ENCODE peak calls at places on chromosomes 6 and 20, in ten cellular contexts. G, N, O, S, Z, W, C, E, K and X are unnamed samples.

GRCh38 chr6:101230866-101231265 is 162.6 kb upstream of the GRIK2 start:
- DNase-seq in W (no peak), S (no peak), E (no peak), G (no peak), C (no peak), N (no peak), Z (no peak), K (no peak), O (no peak), X (no peak)

GRCh38 chr20:4151991-4152695 is 136.8 kb upstream of the RNF24 start:
- DNase-seq in O (no peak), K (peak; percentile 26), G (no peak), S (peak; percentile 37), N (no peak), C (no peak), E (no peak), Z (no peak), W (no peak), X (no peak)

GRCh38 chr20:47133809-47134456 is 222.6 kb downstream of the ZMYND8 start:
- DNase-seq in G (no peak), S (peak; percentile 91), O (no peak), Z (no peak), E (peak; percentile 48), K (peak; percentile 60), N (no peak), C (no peak), W (no peak), X (no peak)

GRCh38 chr20:5540091-5540490 is 210.1 kb upstream of the SHLD1 start:
- DNase-seq in Z (no peak), S (no peak), C (no peak), K (no peak), W (no peak), N (no peak), G (no peak), O (no peak), E (no peak), X (no peak)

GRCh38 chr6:1086446-1086845 is 225.5 kb upstream of the FOXQ1 start:
- DNase-seq in W (no peak), C (no peak), Z (no peak), K (no peak), N (no peak), E (no peak), S (no peak), O (no peak), G (no peak), X (no peak)

GRCh38 chr6:97401533-97401932 is 118.5 kb upstream of the MMS22L start:
- DNase-seq in N (no peak), K (no peak), O (no peak), C (no peak), G (no peak), Z (no peak), W (no peak), E (no peak), S (peak; percentile 50), X (no peak)

GRCh38 chr6:154513601-154514320 is 3.3 kb upstream of the CNKSR3 start:
- DNase-seq in Z (no peak), W (no peak), N (no peak), S (no peak), C (no peak), O (no peak), K (no peak), E (no peak), G (no peak), X (no peak)

GRCh38 chr6:110421749-110422443 is 6.5 kb upstream of the DDO start:
- DNase-seq in G (no peak), C (no peak), N (no peak), K (no peak), S (no peak), W (no peak), E (no peak), O (no peak), Z (no peak), X (no peak)

GRCh38 chr6:130466052-130466743 is 100.4 kb downstream of the TMEM200A start:
- DNase-seq in N (no peak), E (no peak), K (no peak), W (no peak), O (no peak), Z (no peak), G (no peak), S (no peak), C (no peak), X (no peak)

GRCh38 chr20:44409132-44409600 is 53.7 kb downstream of the HNF4A start:
- DNase-seq in S (peak; percentile 71), N (no peak), G (no peak), O (no peak), W (no peak), C (no peak), Z (no peak), E (no peak), K (no peak), X (no peak)

GRCh38 chr6:163284151-163284550 is 130.4 kb upstream of the QKI start:
- DNase-seq in E (no peak), W (no peak), G (no peak), C (no peak), O (no peak), S (peak; percentile 60), K (no peak), Z (no peak), N (no peak), X (no peak)

GRCh38 chr6:124688369-124688768 is 273.9 kb upstream of the RNF217 start:
- DNase-seq in O (no peak), C (no peak), G (no peak), N (no peak), E (no peak), W (no peak), Z (no peak), K (no peak), S (no peak), X (no peak)

GRCh38 chr20:39829255-39829654 is 859.8 kb downstream of the MAFB start:
- DNase-seq in K (no peak), O (no peak), C (no peak), E (peak; percentile 18), Z (no peak), W (peak; percentile 32), N (no peak), G (no peak), S (peak; percentile 48), X (no peak)
- TF ChIP-seq CTCF in K (no peak), O (peak; percentile 48), C (no peak), E (peak; percentile 42), Z (no peak), W (peak; percentile 21), N (peak; percentile 41), G (no peak), S (peak; percentile 65), X (no peak)

GRCh38 chr6:158242071-158242606 is 70.1 kb upstream of the TULP4 start:
- DNase-seq in Z (no peak), W (no peak), C (no peak), O (no peak), K (no peak), S (no peak), E (no peak), N (no peak), G (no peak), X (no peak)
- TF ChIP-seq CTCF in Z (no peak), W (no peak), C (no peak), O (no peak), K (no peak), S (no peak), E (no peak), N (no peak), G (no peak), X (no peak)

GRCh38 chr20:40690836-40691565 is 2.0 kb upstream of the MAFB start:
- DNase-seq in G (no peak), E (no peak), S (no peak), N (no peak), O (no peak), Z (no peak), W (no peak), C (no peak), K (no peak), X (no peak)

GRCh38 chr20:40691566-40692239 is 2.7 kb upstream of the MAFB start:
- DNase-seq in N (no peak), Z (no peak), C (no peak), G (no peak), E (no peak), O (no peak), K (no peak), S (no peak), W (no peak), X (no peak)

GRCh38 chr20:40689100-40689942 is at the start of gene MAFB:
- DNase-seq in E (peak; percentile 96), S (peak; percentile 98), N (no peak), W (peak; percentile 91), C (no peak), K (peak; percentile 78), G (peak; percentile 88), Z (peak; percentile 92), O (peak; percentile 80), X (peak; percentile 80)

GRCh38 chr20:40688129-40689099 is 622 bp downstream of the MAFB start:
- DNase-seq in C (no peak), G (no peak), O (no peak), Z (no peak), W (peak; percentile 39), S (no peak), N (no peak), K (peak; percentile 23), E (no peak), X (no peak)

DNA sequence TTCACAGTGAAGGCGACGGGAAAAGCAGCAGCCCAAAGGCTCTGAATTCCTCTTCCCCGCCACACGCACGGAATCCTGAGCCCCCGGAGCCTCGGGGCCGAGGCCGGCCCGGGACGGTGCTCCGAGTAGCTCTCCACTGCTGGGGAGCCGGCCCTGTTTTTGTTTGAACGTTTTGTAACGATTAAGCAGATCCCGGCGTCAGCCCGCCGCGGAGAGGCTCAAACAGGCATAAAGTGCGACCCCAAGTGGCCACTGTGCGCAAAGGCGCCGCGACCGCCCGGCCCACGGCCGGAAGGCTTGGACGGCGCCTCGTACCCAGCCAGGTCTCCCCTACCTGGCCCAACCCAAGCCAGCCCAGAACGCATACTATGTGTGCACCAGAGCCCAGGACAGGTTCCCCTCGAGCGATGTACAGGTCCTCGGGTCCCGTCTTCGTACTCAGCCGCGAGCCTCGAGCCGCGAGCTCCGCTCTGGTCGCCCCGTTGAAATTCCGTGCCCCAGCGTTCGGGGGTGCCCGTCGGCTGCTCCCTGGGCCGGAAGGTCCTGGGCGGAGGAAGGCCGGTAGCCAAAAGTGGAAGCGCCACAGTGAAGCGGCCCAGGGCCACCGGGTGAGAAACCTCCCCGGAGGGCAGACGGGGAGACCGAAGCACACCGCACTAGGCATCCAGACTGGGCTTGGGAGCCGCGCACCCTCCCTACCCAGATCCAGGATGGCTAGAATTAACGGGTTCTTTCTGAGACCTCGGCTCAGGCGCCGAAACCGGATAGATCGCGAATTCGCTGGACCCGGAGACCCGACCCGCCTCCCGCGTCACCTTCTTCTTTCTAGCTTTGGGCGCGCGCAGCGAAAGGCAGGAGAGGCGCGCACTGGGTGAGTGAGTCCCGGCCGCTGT is 1.2 kb upstream of the MAFB start:
- DNase-seq in W (peak; percentile 94), E (peak; percentile 95), C (peak; percentile 52), O (peak; percentile 94), Z (peak; percentile 94), S (peak; percentile 93), K (peak; percentile 95), N (peak; percentile 71), G (peak; percentile 90), X (peak; percentile 83)
- TF ChIP-seq CTCF in W (peak; percentile 94), E (peak; percentile 94), C (peak; percentile 74), O (peak; percentile 98), Z (peak; percentile 94), S (peak; percentile 87), K (peak; percentile 96), N (peak; percentile 89), G (no peak), X (peak; percentile 83)

DNA sequence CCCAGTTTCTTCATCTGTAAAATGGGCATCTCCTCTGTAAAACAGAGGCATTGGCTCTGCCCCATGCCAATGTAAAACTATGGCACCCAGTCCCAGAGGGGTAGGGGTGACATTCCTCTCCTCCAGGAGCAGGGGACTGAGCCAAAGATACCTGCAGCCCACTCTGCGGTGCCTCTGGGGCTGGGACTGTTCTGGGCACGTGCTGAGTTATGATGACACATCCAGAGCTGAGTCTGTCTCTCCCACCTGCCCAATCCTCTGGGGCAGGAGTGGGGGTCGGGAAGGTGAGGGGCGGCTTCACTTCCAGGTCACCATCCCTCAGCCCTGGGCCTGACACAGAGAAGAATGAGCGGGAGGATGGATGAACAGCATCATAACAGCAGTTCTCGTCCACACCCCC is 29.9 kb downstream of the AAR2 start:
- DNase-seq in W (no peak), N (no peak), O (no peak), S (no peak), E (no peak), C (no peak), K (no peak), Z (no peak), G (no peak), X (no peak)
- TF ChIP-seq CTCF in W (no peak), N (no peak), O (no peak), S (no peak), E (no peak), C (no peak), K (no peak), Z (no peak), G (no peak), X (no peak)